ENCODE peak calls at places on chromosomes 4 and X, in five cellular contexts. N, O, K, G and U are unnamed samples.

GRCh38 chr4:91746551-91746950 is 557.2 kb upstream of the GRID2 start:
- DNase-seq in N (no peak), O (no peak), K (no peak), G (no peak), U (no peak)

GRCh38 chrX:119618439-119618838 is 12.2 kb upstream of the NKRF start:
- DNase-seq in N (no peak), O (no peak), K (no peak), G (no peak), U (no peak)

GRCh38 chr4:171353535-171353934 is 459.7 kb upstream of the GALNTL6 start:
- DNase-seq in N (no peak), O (no peak), K (no peak), G (no peak), U (no peak)

GRCh38 chr4:101993002-101993840 is 202.7 kb downstream of the BANK1 start:
- DNase-seq in N (no peak), O (no peak), K (no peak), G (no peak), U (no peak)

GRCh38 chr4:10590896-10591295 is 93.7 kb downstream of the CLNK start:
- DNase-seq in N (no peak), O (peak), K (no peak), G (no peak), U (peak)

GRCh38 chr4:10164877-10165283 is 48.3 kb upstream of the WDR1 start:
- DNase-seq in N (peak), O (peak), K (peak), G (peak), U (peak)

GRCh38 chrX:71098302-71098701 is 2.7 kb downstream of the FOXO4 start:
- DNase-seq in N (no peak), O (peak), K (peak), G (no peak), U (no peak)

GRCh38 chr4:109207060-109207459 is 95.4 kb downstream of the COL25A1 start:
- DNase-seq in N (no peak), O (peak), K (no peak), G (no peak), U (peak)

GRCh38 chr4:41887821-41888699 is 47.2 kb upstream of the TMEM33 start:
- DNase-seq in N (no peak), O (peak), K (no peak), G (peak), U (peak)

GRCh38 chr4:81723927-81724587 is 252.3 kb upstream of the RASGEF1B start:
- DNase-seq in N (no peak), O (no peak), K (peak), G (no peak), U (peak)

GRCh38 chrX:9911479-9911878 is 55.7 kb upstream of the CLDN34 start:
- DNase-seq in N (no peak), O (peak), K (no peak), G (no peak), U (peak)

GRCh38 chr4:128844931-128845330 is 35.4 kb downstream of the JADE1 start:
- DNase-seq in N (no peak), O (no peak), K (no peak), G (peak), U (no peak)

GRCh38 chr4:13953083-13953482 is 325.6 kb upstream of the BOD1L1 start:
- DNase-seq in N (no peak), O (no peak), K (no peak), G (no peak), U (no peak)

GRCh38 chr4:94933799-94934198 is 176.0 kb downstream of the BMPR1B start:
- DNase-seq in N (no peak), O (peak), K (no peak), G (no peak), U (peak)

GRCh38 chrX:16042980-16043379 is 80.4 kb upstream of the GRPR start:
- DNase-seq in N (no peak), O (no peak), K (no peak), G (no peak), U (no peak)

GRCh38 chr4:3765271-3766206 is 646 bp upstream of the ADRA2C start:
- DNase-seq in N (peak), O (peak), K (peak), G (peak), U (peak)

GRCh38 chr4:23966720-23967119 is 76.9 kb upstream of the PPARGC1A start:
- DNase-seq in N (no peak), O (no peak), K (no peak), G (peak), U (no peak)

GRCh38 chr4:184293552-184293951 is 75.9 kb upstream of the ENPP6 start:
- DNase-seq in N (no peak), O (no peak), K (no peak), G (peak), U (no peak)

DNA sequence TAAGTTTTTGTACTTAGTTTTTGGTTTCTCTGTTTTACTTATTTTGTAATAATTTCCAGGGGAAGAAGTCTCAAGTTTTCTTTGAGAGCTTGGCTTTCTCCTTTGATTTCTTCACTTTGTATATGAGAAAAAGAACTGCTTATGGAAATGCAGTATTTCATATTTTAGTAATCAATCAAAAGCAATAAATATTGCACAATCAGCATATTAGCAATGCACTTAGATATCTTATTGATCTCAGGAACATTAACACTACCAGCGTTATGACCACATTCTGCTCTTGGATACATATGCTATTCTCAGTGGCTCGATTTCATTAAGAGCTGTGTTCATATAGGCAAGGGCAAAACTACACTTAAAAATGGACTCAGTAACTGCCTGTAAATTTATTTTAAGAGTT is 381.0 kb upstream of the DMD start:
- DNase-seq in N (no peak), O (no peak), K (no peak), G (no peak), U (no peak)
- H3K4me3 ChIP-seq in N (no peak), O (no peak), K (no peak), G (no peak), U (no peak)

GRCh38 chrX:137227164-137227563 is 193.4 kb upstream of the GPR101 start:
- DNase-seq in N (no peak), O (no peak), K (no peak), G (no peak), U (no peak)
- H3K27ac ChIP-seq in N (no peak), O (no peak), K (no peak), G (no peak), U (no peak)

DNA sequence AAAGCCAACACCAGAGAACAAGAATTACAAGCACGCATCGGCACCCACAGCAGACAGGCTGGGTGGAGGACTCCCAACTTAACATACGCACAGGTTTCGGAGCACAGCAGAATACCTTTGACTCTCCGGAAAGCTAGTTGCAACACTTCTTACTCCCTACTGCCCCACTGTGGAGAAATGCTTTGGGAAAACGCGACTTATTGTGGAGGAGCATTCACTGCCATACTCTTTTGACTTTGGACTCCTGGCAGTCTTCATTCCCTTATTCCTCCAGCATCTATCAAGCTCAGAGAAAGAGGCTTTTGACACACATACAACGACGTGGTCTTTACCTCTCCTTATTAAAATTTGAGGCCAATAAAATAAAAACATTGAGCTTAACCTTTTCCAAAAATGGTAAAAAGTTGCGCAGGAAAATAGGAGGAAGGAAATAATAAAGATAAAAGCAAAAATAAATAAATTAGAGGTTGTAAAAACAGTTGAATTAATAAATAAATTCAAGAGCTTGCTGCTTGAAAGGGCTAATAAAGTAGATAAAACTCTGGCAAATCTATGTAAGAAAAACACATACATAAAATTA is 41.4 kb upstream of the GPC3 start:
- DNase-seq in N (peak), O (peak), K (peak), G (peak), U (peak)
- H3K4me3 ChIP-seq in N (no peak), O (no peak), K (no peak), G (peak), U (no peak)

GRCh38 chr4:169185133-169185956 is 85.4 kb downstream of the SH3RF1 start:
- DNase-seq in N (no peak), O (no peak), K (no peak), G (no peak), U (no peak)
- H3K27ac ChIP-seq in N (peak), O (no peak), K (no peak), G (no peak), U (no peak)